ENCODE peak calls at places on chromosomes 11 and 22, in eight cellular contexts. E is GM10248, O is heart left ventricle, Z is mesothelial cell of epicardium, X is breast epithelium, W is K562, M is RWPE1, I is cardiac muscle cell. R is an unnamed sample.

GRCh38 chr11:81869337-81870065 is 864.2 kb downstream of the FAM181B start:
- DNase-seq in E (peak; percentile 28), X (no peak), O (no peak), I (peak; percentile 33), Z (no peak), M (no peak), W (no peak), R (no peak)

GRCh38 chr11:70007796-70008195 is 70.3 kb upstream of the ANO1 start:
- DNase-seq in I (no peak), X (no peak), O (no peak), Z (no peak), W (no peak), E (no peak), M (no peak), R (no peak)

GRCh38 chr11:79173615-79174014 is 267.2 kb downstream of the TENM4 start:
- DNase-seq in I (peak; percentile 50), W (no peak), O (peak; percentile 42), X (no peak), E (no peak), M (no peak), Z (no peak), R (no peak)

GRCh38 chr11:83523676-83524075 is 237.5 kb upstream of the CCDC90B start:
- DNase-seq in O (no peak), E (no peak), X (no peak), Z (no peak), M (no peak), W (no peak), I (no peak), R (no peak)

GRCh38 chr11:44310456-44311272 is 725 bp upstream of the ALX4 start:
- DNase-seq in W (no peak), E (no peak), Z (no peak), M (no peak), I (no peak), X (no peak), O (no peak), R (no peak)

GRCh38 chr11:72814831-72815618 is 814 bp downstream of the ATG16L2 start:
- DNase-seq in I (peak; percentile 45), Z (no peak), W (peak; percentile 71), X (no peak), M (no peak), O (no peak), E (peak; percentile 64), R (no peak)

GRCh38 chr11:128628686-128629085 is 41.3 kb upstream of the ETS1 start:
- DNase-seq in Z (no peak), O (no peak), W (no peak), E (peak; percentile 31), I (no peak), M (no peak), X (no peak), R (no peak)

GRCh38 chr11:123357990-123358827 is 71.9 kb upstream of the GRAMD1B start:
- DNase-seq in Z (peak; percentile 20), E (peak; percentile 68), X (no peak), W (no peak), I (peak; percentile 27), M (peak; percentile 11), O (peak; percentile 51), R (no peak)

GRCh38 chr11:134655189-134655937 is 243.3 kb upstream of the B3GAT1 start:
- DNase-seq in E (no peak), X (peak; percentile 30), O (no peak), I (no peak), W (no peak), M (no peak), Z (no peak), R (peak; percentile 6)

GRCh38 chr11:123628936-123629683 is 25.3 kb downstream of the SCN3B start:
- DNase-seq in E (no peak), O (peak; percentile 90), Z (no peak), X (no peak), W (no peak), M (no peak), I (peak; percentile 86), R (no peak)

GRCh38 chr11:46134540-46134939 is 13.3 kb upstream of the PHF21A start:
- DNase-seq in X (no peak), W (no peak), Z (no peak), O (no peak), M (no peak), I (no peak), E (no peak), R (no peak)

GRCh38 chr11:34565417-34566208 is 52.0 kb upstream of the ELF5 start:
- DNase-seq in E (peak; percentile 35), X (no peak), O (no peak), M (no peak), I (no peak), Z (no peak), W (peak; percentile 62), R (no peak)
- TF ChIP-seq CTCF in E (peak; percentile 46), X (peak; percentile 22), O (no peak), M (peak; percentile 16), I (peak; percentile 38), Z (no peak), W (peak; percentile 69), R (no peak)

GRCh38 chr22:49983148-49984042 is 22.8 kb downstream of the PIM3 start:
- DNase-seq in E (no peak), I (peak; percentile 46), M (no peak), O (peak; percentile 23), Z (no peak), X (peak; percentile 51), W (no peak), R (peak; percentile 82)
- TF ChIP-seq CTCF in E (peak; percentile 35), I (peak; percentile 45), M (no peak), O (peak; percentile 40), Z (peak; percentile 65), X (no peak), W (no peak), R (no peak)

GRCh38 chr11:35364101-35364780 is 55.1 kb downstream of the SLC1A2 start:
- DNase-seq in O (peak; percentile 62), W (no peak), Z (no peak), E (no peak), I (peak; percentile 93), M (peak; percentile 82), X (peak; percentile 70), R (peak; percentile 93)

GRCh38 chr11:35365395-35365794 is 54.0 kb downstream of the SLC1A2 start:
- DNase-seq in W (no peak), M (no peak), I (no peak), X (no peak), Z (no peak), E (no peak), O (no peak), R (no peak)

GRCh38 chr11:35360059-35360530 is 59.3 kb downstream of the SLC1A2 start:
- DNase-seq in O (no peak), W (no peak), M (no peak), I (no peak), E (no peak), Z (no peak), X (no peak), R (no peak)

GRCh38 chr11:35363246-35364100 is 55.9 kb downstream of the SLC1A2 start:
- DNase-seq in X (no peak), I (no peak), O (peak; percentile 54), Z (no peak), W (no peak), E (no peak), M (no peak), R (peak; percentile 64)

GRCh38 chr11:35362571-35362980 is 56.8 kb downstream of the SLC1A2 start:
- DNase-seq in X (no peak), M (no peak), Z (no peak), O (no peak), E (no peak), W (no peak), I (no peak), R (no peak)
- TF ChIP-seq CTCF in X (no peak), M (no peak), Z (no peak), O (no peak), E (no peak), W (peak; percentile 27), I (no peak), R (no peak)

GRCh38 chr11:65486570-65487466 is 12.0 kb upstream of the MALAT1 start:
- DNase-seq in X (no peak), Z (no peak), E (no peak), M (no peak), W (no peak), O (no peak), I (no peak), R (peak; percentile 83)

GRCh38 chr11:65489061-65489705 is 9.7 kb upstream of the MALAT1 start:
- DNase-seq in Z (no peak), I (peak; percentile 81), O (peak; percentile 85), W (no peak), X (no peak), M (no peak), E (no peak), R (no peak)

GRCh38 chr11:65488273-65489058 is 10.4 kb upstream of the MALAT1 start:
- DNase-seq in M (no peak), I (peak; percentile 57), Z (no peak), X (no peak), W (no peak), O (no peak), E (peak; percentile 31), R (no peak)

GRCh38 chr11:65485820-65486219 is 13.0 kb upstream of the MALAT1 start:
- DNase-seq in W (no peak), I (no peak), X (no peak), Z (no peak), O (no peak), E (no peak), M (no peak), R (no peak)

GRCh38 chr11:65487467-65488272 is 11.2 kb upstream of the MALAT1 start:
- DNase-seq in W (peak; percentile 72), Z (peak; percentile 96), O (peak; percentile 99), X (peak; percentile 99), E (peak; percentile 78), I (peak; percentile 100), M (peak; percentile 99), R (peak; percentile 99)
- TF ChIP-seq CTCF in W (no peak), Z (no peak), O (no peak), X (no peak), E (no peak), I (no peak), M (no peak), R (no peak)

GRCh38 chr22:50115693-50116092 is 25.9 kb downstream of the MOV10L1 start:
- DNase-seq in X (peak; percentile 59), E (peak; percentile 7), O (no peak), Z (no peak), M (no peak), W (no peak), I (peak; percentile 61), R (peak; percentile 85)

GRCh38 chr22:50112151-50113118 is 22.6 kb downstream of the MOV10L1 start:
- DNase-seq in E (no peak), I (peak; percentile 92), W (no peak), X (no peak), M (peak; percentile 6), O (peak; percentile 36), Z (no peak), R (peak; percentile 81)

GRCh38 chr22:50107529-50107928 is 17.7 kb downstream of the MOV10L1 start:
- DNase-seq in E (no peak), W (no peak), Z (no peak), X (no peak), I (no peak), O (no peak), M (no peak), R (peak; percentile 70)

GRCh38 chr22:50114221-50114981 is 24.6 kb downstream of the MOV10L1 start:
- DNase-seq in X (no peak), O (no peak), I (peak; percentile 88), E (peak; percentile 7), W (no peak), M (peak; percentile 8), Z (no peak), R (no peak)

DNA sequence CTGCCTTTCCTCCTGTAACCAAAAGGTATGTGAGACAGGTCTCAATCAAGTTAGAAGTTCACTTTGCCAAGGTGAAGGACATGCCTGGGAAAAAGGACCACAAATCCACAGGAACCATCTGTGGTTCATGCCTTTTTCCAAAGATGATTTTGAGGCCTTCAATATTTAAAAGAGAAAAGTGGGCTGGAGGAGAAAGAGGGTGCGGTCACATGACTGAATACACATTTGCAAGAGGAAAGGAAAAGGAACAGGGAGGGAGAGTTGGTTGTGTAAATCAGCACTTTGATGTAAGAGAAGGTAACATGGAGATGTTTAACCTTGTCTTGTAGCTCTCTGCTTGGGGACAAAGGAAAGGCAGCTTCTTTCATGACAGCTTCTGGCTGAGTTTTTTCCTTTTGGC is 21.2 kb downstream of the MOV10L1 start:
- DNase-seq in O (no peak), I (no peak), E (no peak), M (no peak), X (no peak), Z (no peak), W (no peak), R (no peak)
- TF ChIP-seq CTCF in O (no peak), I (no peak), E (no peak), M (no peak), X (no peak), Z (no peak), W (no peak), R (no peak)